ENCODE peak calls at places on chromosomes 11 and 22, in six cellular contexts. V is HEK293T, L is A549, B is K562, D is GM12878, M is HepG2. A is an unnamed sample.

GRCh38 chr11:93648168-93648567 is 13.3 kb upstream of the CEP295 start:
- DNase-seq in D (no peak), B (peak; percentile 17), L (peak; percentile 17), M (peak; percentile 30), V (peak; percentile 32), A (peak; percentile 21)

GRCh38 chr11:113248702-113249490 is 65.5 kb upstream of the TTC12 start:
- DNase-seq in L (no peak), V (no peak), D (no peak), M (no peak), B (no peak), A (no peak)

GRCh38 chr22:45164217-45165123 is 745 bp downstream of the NUP50 start:
- DNase-seq in L (no peak), B (peak; percentile 38), M (no peak), D (no peak), V (peak; percentile 51), A (no peak)

GRCh38 chr11:26649884-26650283 is 72.0 kb downstream of the SLC5A12 start:
- DNase-seq in B (peak; percentile 69), D (peak; percentile 54), L (peak; percentile 80), V (peak; percentile 63), M (peak; percentile 65), A (peak; percentile 53)

GRCh38 chr11:47467372-47467771 is 18.4 kb upstream of the RAPSN start:
- DNase-seq in L (no peak), M (no peak), V (no peak), B (no peak), D (no peak), A (no peak)

GRCh38 chr11:66066751-66067150 is 3.3 kb upstream of the PACS1 start:
- DNase-seq in M (no peak), B (no peak), V (no peak), L (no peak), D (no peak), A (no peak)

GRCh38 chr11:73314121-73314948 is 6.3 kb downstream of the ARHGEF17 start:
- DNase-seq in D (no peak), M (peak; percentile 95), V (no peak), B (peak; percentile 30), L (peak; percentile 30), A (peak; percentile 72)

GRCh38 chr11:109150603-109151002 is 271.4 kb upstream of the C11orf87 start:
- DNase-seq in L (no peak), D (no peak), B (no peak), V (no peak), M (no peak), A (no peak)

GRCh38 chr22:46742576-46743221 is 4.6 kb upstream of the CERK start:
- DNase-seq in V (no peak), M (no peak), L (peak; percentile 55), D (no peak), B (no peak), A (no peak)

GRCh38 chr11:71279916-71280645 is 27.7 kb upstream of the SHANK2 start:
- DNase-seq in V (no peak), L (no peak), M (no peak), B (no peak), D (no peak), A (no peak)

GRCh38 chr22:17266261-17266971 is 47.2 kb upstream of the ADA2 start:
- DNase-seq in M (no peak), B (no peak), L (no peak), D (no peak), V (peak; percentile 36), A (no peak)

GRCh38 chr11:121318848-121319834 is 26.6 kb downstream of the SC5D start:
- DNase-seq in D (no peak), B (peak; percentile 21), L (peak; percentile 26), M (peak; percentile 30), V (peak; percentile 63), A (peak; percentile 56)

GRCh38 chr11:62933775-62934495 is 12.8 kb upstream of the CHRM1 start:
- DNase-seq in D (no peak), B (no peak), M (no peak), V (no peak), L (no peak), A (no peak)

GRCh38 chr11:33187851-33188722 is 26.8 kb upstream of the CSTF3 start:
- DNase-seq in D (no peak), B (no peak), V (no peak), L (no peak), M (no peak), A (no peak)

GRCh38 chr22:44147821-44148574 is 32.7 kb upstream of the PARVG start:
- DNase-seq in D (no peak), V (no peak), L (no peak), M (no peak), B (no peak), A (peak; percentile 36)

GRCh38 chr11:77093056-77093891 is 9.4 kb upstream of the OMP start:
- DNase-seq in L (no peak), V (no peak), M (no peak), B (no peak), D (no peak), A (no peak)

GRCh38 chr11:22734628-22735345 is 68.4 kb downstream of the GAS2 start:
- DNase-seq in L (no peak), M (no peak), D (no peak), V (no peak), B (no peak), A (no peak)

GRCh38 chr11:17770048-17770652 is 35.6 kb downstream of the KCNC1 start:
- DNase-seq in D (no peak), B (peak; percentile 67), M (peak; percentile 91), V (no peak), L (peak; percentile 20), A (no peak)

GRCh38 chr11:118903204-118904015 is 19.7 kb downstream of the CXCR5 start:
- DNase-seq in V (no peak), L (no peak), M (no peak), D (no peak), B (no peak), A (no peak)

GRCh38 chr11:27722117-27722844 is 22.0 kb upstream of the BDNF start:
- DNase-seq in L (no peak), B (no peak), V (no peak), M (no peak), D (no peak), A (peak; percentile 68)

GRCh38 chr11:24064309-24064903 is 432.4 kb upstream of the LUZP2 start:
- DNase-seq in M (no peak), V (no peak), B (no peak), L (no peak), D (no peak), A (no peak)

GRCh38 chr22:20946080-20946986 is 20.7 kb upstream of the AIFM3 start:
- DNase-seq in L (no peak), D (no peak), V (no peak), M (no peak), B (no peak), A (peak; percentile 34)

GRCh38 chr11:72617080-72617744 is 57.0 kb downstream of the PDE2A start:
- DNase-seq in D (no peak), M (no peak), B (no peak), V (no peak), L (no peak), A (peak; percentile 3)

DNA sequence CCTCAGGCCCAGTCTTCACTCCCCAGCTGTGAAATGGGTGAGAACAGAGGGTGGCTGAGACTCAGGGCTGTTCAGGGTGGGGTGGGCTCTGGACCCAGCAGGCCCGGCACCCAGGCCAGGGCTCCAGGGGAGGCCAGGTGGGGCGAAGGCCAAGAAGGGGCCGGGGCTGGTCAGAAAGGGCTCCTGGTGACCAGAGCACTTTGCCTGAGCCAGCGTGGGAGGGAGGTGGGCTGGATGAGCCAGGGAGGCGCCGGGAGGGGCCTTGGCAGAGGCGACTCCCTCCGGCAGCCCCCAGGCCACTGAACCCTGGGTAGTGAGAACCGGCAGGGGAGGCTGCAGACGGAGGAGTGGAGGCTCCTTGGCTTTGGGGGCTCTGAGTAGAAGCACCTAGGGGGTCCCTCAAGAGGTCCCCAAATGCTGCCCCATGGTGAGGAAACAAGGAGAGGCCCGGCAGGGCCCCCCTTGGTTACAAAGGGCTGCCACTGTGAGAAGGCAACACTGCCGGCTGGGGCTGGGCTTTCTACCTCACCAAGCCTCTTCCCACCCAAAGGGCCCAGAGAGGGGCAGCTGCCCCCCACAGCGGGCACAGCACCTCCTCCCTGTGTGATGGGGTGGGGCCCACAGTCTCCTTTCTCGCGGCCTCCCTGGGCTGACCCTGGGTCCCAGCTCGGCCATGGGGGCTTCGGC is 17.1 kb downstream of the PRR33 start:
- DNase-seq in V (no peak), L (no peak), M (no peak), D (no peak), B (no peak), A (no peak)
- TF ChIP-seq BHLHE40 in V (no peak), L (no peak), M (no peak), D (no peak), B (no peak), A (no peak)

GRCh38 chr11:111185259-111185658 is 60.3 kb upstream of the POU2AF2 start:
- DNase-seq in B (no peak), L (no peak), V (no peak), D (no peak), M (no peak), A (peak; percentile 71)

GRCh38 chr11:111194789-111195188 is 50.7 kb upstream of the POU2AF2 start:
- DNase-seq in L (no peak), M (no peak), V (no peak), B (no peak), D (no peak), A (no peak)

GRCh38 chr11:111193924-111194490 is 51.5 kb upstream of the POU2AF2 start:
- DNase-seq in V (no peak), M (no peak), L (no peak), B (no peak), D (no peak), A (no peak)

GRCh38 chr11:111186308-111186967 is 59.1 kb upstream of the POU2AF2 start:
- DNase-seq in M (no peak), D (no peak), V (no peak), L (no peak), B (no peak), A (peak; percentile 52)

DNA sequence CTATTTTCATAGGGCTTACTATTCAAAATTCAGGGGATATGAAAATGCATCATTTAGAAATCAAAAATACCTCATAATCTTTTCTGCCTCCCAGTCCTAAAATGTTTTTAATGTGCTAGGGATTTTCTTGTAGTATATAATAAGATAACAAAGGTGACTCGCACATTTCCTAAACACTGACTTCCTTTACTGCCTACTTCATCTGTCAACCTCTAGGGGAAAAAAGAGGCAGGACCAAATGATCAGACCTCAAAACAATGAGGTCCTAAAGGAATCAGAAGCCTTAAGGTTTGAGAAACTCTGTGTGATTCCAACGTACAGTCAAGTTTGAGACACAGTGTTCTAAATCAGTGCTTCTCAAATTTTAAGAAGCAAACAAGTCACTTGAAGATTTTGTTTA is 56.1 kb upstream of the POU2AF2 start:
- DNase-seq in D (no peak), B (no peak), M (no peak), V (no peak), L (no peak), A (peak; percentile 35)
- TF ChIP-seq BHLHE40 in D (no peak), B (no peak), M (no peak), V (no peak), L (no peak), A (no peak)

DNA sequence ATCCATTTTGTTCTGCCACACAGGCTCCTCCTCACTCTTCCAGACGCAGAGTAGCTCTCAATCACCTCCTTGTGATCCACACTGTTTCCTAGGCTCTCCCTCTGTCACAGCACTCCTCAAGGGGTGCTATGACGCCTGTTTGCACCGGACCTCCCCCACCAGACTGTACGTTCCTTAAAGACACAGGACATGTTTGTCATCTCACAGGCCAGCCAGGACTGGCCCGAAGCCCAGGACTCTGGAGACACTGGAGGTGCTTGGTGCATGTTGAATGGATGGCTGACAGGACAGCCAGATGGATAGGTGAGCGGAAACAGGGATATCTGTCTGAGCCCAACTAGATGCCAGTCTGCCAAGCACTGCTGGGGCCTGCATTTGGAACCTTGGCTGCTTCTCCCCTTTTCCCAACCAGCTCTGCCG is 13.6 kb downstream of the PLA2G6 start:
- DNase-seq in M (no peak), V (no peak), D (no peak), B (no peak), L (no peak), A (no peak)
- TF ChIP-seq BHLHE40 in M (no peak), V (no peak), D (no peak), B (no peak), L (no peak), A (no peak)

GRCh38 chr11:58933661-58934060 is 5.6 kb upstream of the GLYATL1 start:
- DNase-seq in V (no peak), D (no peak), L (no peak), M (no peak), B (no peak), A (no peak)
- TF ChIP-seq BHLHE40 in V (no peak), D (no peak), L (no peak), M (no peak), B (no peak), A (no peak)